ENCODE peak calls at places on chromosome 7, in seven cellular contexts. F, U, N, K, C, B and A are unnamed samples.

GRCh38 chr7:112442210-112442609 is 8.1 kb upstream of the IFRD1 start:
- DNase-seq in F (no peak), N (no peak), U (no peak), K (no peak), C (no peak), B (no peak), A (no peak)

GRCh38 chr7:29764227-29764626 is 42.1 kb upstream of the WIPF3 start:
- DNase-seq in U (no peak), K (no peak), N (peak), F (no peak), C (no peak), B (no peak), A (no peak)

GRCh38 chr7:101663747-101664146 is 34.7 kb upstream of the MYL10 start:
- DNase-seq in K (no peak), B (no peak), C (no peak), N (no peak), F (no peak), U (no peak), A (no peak)

GRCh38 chr7:109616551-109617069 is 1046.9 kb downstream of the DNAJB9 start:
- DNase-seq in U (no peak), C (no peak), K (no peak), F (no peak), B (no peak), N (no peak), A (no peak)

GRCh38 chr7:112707655-112708054 is 82.5 kb downstream of the TMEM168 start:
- DNase-seq in C (no peak), F (no peak), B (peak), U (no peak), K (no peak), N (no peak), A (no peak)

GRCh38 chr7:13998866-13999265 is 9.4 kb upstream of the ETV1 start:
- DNase-seq in K (no peak), B (no peak), C (no peak), U (no peak), N (no peak), F (no peak), A (no peak)

GRCh38 chr7:91089382-91089963 is 174.8 kb upstream of the FZD1 start:
- DNase-seq in N (no peak), U (no peak), K (peak), F (no peak), C (no peak), B (peak), A (no peak)

GRCh38 chr7:98217623-98218582 is 6.7 kb downstream of the BHLHA15 start:
- DNase-seq in U (no peak), N (peak), C (no peak), B (no peak), K (no peak), F (no peak), A (no peak)

GRCh38 chr7:85074-85945 is 107.1 kb upstream of the FAM20C start:
- DNase-seq in N (peak), B (no peak), F (no peak), C (peak), U (no peak), K (no peak), A (no peak)

GRCh38 chr7:129532375-129532774 is 30.0 kb downstream of the SMKR1 start:
- DNase-seq in B (no peak), N (no peak), F (no peak), C (no peak), U (no peak), K (no peak), A (no peak)

GRCh38 chr7:129332354-129333056 is 101.7 kb upstream of the STRIP2 start:
- DNase-seq in C (no peak), K (no peak), N (no peak), U (no peak), B (no peak), F (no peak), A (no peak)

GRCh38 chr7:77242068-77242467 is 42.4 kb upstream of the FGL2 start:
- DNase-seq in F (no peak), N (no peak), C (no peak), U (no peak), K (no peak), B (no peak), A (no peak)

GRCh38 chr7:127678947-127679346 is 27.0 kb downstream of the SND1 start:
- DNase-seq in K (peak), B (no peak), N (no peak), U (no peak), F (no peak), C (no peak), A (no peak)

GRCh38 chr7:98365863-98366561 is 34.9 kb downstream of the BAIAP2L1 start:
- DNase-seq in F (no peak), U (no peak), K (no peak), C (no peak), N (peak), B (no peak), A (no peak)

GRCh38 chr7:19665399-19666008 is 43.3 kb downstream of the POLR1F start:
- DNase-seq in N (no peak), U (no peak), K (peak), C (no peak), B (peak), F (no peak), A (no peak)

GRCh38 chr7:131400833-131401593 is 73.3 kb downstream of the MKLN1 start:
- DNase-seq in N (no peak), F (no peak), K (no peak), U (no peak), C (no peak), B (no peak), A (no peak)

GRCh38 chr7:84040365-84040764 is 154.2 kb downstream of the SEMA3A start:
- DNase-seq in K (no peak), F (no peak), N (peak), C (no peak), B (no peak), U (no peak), A (no peak)

GRCh38 chr7:83842894-83843293 is 194.0 kb upstream of the SEMA3E start:
- DNase-seq in U (no peak), K (no peak), F (no peak), N (no peak), B (no peak), C (no peak), A (no peak)

GRCh38 chr7:44348851-44349781 is 23.7 kb upstream of the CAMK2B start:
- DNase-seq in F (no peak), K (no peak), C (no peak), U (no peak), N (no peak), B (no peak), A (no peak)

GRCh38 chr7:51034531-51035264 is 252.0 kb upstream of the GRB10 start:
- DNase-seq in N (no peak), C (no peak), K (no peak), B (no peak), F (no peak), U (no peak), A (no peak)
- TF ChIP-seq CTCF in N (no peak), C (no peak), K (no peak), B (no peak), F (no peak), U (no peak), A (no peak)

DNA sequence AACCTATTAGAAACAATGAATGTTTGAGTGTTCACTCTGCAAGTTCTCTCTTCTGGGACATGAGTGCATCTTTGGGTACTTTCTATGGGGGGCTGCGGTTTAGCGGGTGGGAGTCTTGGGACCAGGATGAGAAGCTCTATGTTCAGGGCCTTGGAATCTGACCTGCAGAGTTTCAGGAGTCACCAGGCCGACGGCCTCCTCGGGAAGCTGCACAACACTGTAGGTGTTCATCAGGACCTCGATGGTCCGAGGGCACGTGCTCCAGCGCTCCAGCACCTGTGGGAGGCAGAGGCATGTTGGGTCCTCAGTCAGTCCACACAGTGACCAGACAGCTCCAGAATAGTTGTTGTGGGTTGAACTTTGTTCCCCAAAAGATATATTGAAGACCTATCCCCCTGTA is 8.9 kb upstream of the GBX1 start:
- DNase-seq in N (peak), F (no peak), U (peak), B (no peak), C (no peak), K (no peak), A (no peak)
- TF ChIP-seq CTCF in N (no peak), F (no peak), U (no peak), B (no peak), C (no peak), K (no peak), A (no peak)

DNA sequence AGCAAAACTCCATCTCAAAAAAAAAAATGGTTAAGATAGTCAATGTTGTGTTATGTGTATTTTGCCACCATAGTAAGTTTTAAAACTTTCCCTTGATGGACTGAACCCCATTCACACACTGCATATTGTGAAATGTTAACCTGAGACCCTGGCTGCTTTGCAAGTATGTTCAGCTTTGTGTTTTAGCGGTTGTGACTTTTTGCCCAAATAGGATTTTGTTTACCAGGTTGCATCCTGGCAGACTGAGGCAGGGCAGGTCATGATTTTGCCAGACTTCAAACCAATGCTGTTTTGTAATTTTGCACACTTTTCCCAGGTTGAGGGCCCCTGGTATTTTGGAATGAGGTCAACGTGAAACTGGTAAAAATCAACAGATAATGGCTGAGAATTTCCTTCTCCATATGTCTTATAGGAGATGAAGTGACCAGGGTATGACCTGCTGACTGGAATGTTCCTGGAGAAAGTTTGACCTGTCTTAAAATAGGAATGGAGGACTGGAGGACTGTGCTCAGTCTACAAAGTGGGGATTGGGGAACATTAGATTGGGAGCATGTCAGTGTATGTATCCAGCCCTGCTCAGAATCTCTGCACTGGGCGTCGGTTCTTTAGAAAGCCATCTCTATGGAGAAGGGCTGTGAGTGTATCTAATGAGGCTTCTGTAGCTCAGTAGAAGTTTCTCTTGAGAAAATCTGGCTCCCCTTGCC is 76.2 kb downstream of the LRGUK start:
- DNase-seq in C (no peak), U (no peak), N (no peak), F (no peak), K (no peak), B (no peak), A (no peak)
- TF ChIP-seq CTCF in C (no peak), U (no peak), N (no peak), F (no peak), K (no peak), B (no peak), A (no peak)

DNA sequence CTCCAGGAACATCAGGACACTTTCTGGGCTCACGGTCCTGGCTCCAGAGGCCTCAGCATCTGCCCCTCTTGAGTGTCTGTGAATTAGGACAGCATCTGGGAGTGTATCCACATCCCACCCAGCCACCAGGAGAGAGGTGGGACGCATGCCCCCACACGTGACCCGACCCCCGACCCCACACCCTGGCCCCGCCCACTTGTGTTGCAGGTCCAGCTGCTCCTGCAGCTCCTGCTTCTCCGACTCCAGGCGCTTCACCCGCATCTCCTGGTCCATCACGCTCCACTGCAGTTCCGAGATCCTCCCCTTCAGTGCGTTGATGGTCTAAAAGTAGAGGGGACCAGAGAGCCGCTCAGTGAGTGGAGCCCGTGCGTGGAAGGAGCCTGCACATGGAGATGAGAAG is 13.6 kb downstream of the MAD1L1 start:
- DNase-seq in U (no peak), N (no peak), B (no peak), C (no peak), F (no peak), K (no peak), A (no peak)
- TF ChIP-seq CTCF in U (no peak), N (no peak), B (no peak), C (no peak), F (no peak), K (no peak), A (no peak)

DNA sequence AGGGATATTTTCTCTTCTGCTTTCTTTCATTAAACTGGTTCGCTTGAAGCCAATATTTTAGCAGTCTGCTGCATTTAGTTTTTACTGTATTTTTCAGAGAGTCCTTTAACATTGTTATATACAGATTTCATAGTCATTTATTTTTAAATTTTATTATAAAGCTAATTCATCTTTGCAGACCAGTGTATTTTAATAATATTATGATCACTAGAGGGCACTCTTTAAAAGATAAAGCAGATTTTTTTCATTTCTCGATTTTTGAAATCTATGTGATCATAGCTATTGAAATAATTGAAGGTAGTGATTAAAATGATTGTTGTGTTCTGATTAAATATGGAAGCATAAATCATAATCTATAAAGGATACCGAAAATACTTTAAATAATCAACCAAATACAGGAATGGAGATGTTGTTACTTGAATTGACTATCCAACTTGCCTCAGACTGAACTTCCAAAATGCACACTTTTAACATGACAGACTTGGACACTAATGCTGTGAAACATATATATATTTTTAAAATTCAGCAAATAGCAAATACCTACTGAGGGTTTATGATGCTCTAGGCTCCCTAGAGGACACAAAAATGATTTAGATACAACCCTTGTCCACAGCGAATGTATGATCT is 35.2 kb downstream of the ST7 start:
- DNase-seq in B (peak), F (no peak), N (no peak), U (no peak), K (no peak), C (no peak), A (no peak)
- TF ChIP-seq CTCF in B (peak), F (no peak), N (no peak), U (peak), K (peak), C (peak), A (peak)

DNA sequence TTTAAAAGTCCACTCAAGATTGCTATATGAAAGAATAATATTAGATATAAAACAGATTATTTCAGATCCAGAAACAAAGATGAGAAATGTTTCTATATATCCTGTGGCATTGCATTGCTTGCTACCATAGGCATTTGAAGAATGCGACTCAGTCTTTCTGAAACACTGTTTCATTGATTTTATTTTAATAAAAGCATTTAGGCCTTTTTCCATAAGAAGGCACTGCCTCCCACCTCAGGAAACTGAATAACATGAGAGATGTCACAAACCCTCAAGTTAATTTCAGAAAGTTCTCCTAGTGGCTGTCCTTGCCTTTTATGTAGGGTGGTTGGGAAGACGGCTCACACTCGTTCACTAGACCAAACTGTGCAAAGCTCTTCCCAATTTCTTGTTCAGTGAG is 23.3 kb downstream of the PRPS1L1 start:
- DNase-seq in F (no peak), C (no peak), B (no peak), U (no peak), N (no peak), K (no peak), A (no peak)
- TF ChIP-seq CTCF in F (no peak), C (no peak), B (no peak), U (no peak), N (no peak), K (no peak), A (no peak)